ENCODE peak calls at places on chromosomes 12 and 14, in four cellular contexts. G is mesenteric fat pad; W is pons; N is stimulated activated CD8-positive, alpha-beta memory T cell treated with anti-CD3 and anti-CD28 coated beads, Interleukin-4, amount 100 ng/mL, for 1 hour. Z is an unnamed sample.

GRCh38 chr12:72632286-72632685 is 360.1 kb downstream of the TRHDE start:
- DNase-seq in G (no peak), W (no peak), N (no peak), Z (no peak)

GRCh38 chr14:74519316-74520074 is 25.9 kb downstream of the ISCA2 start:
- DNase-seq in G (no peak), W (no peak), N (no peak), Z (no peak)

GRCh38 chr12:56161677-56162351 is 3.7 kb downstream of the MYL6 start:
- DNase-seq in G (no peak), W (no peak), N (no peak), Z (peak; percentile 48)

GRCh38 chr14:22630066-22630465 is 14.1 kb downstream of the OR6J1 start:
- DNase-seq in G (no peak), W (no peak), N (no peak), Z (no peak)

GRCh38 chr14:104694991-104695659 is 5.7 kb downstream of the INF2 start:
- DNase-seq in G (no peak), W (no peak), N (no peak), Z (no peak)

GRCh38 chr14:60092516-60092915 is 793 bp downstream of the PCNX4 start:
- DNase-seq in G (no peak), W (peak; percentile 60), N (no peak), Z (no peak)

GRCh38 chr12:31890295-31891285 is 68.6 kb upstream of the RESF1 start:
- DNase-seq in G (no peak), W (no peak), N (no peak), Z (no peak)

GRCh38 chr14:49986344-49987014 is 93.6 kb downstream of the ARF6 start:
- DNase-seq in G (no peak), W (no peak), N (no peak), Z (no peak)

GRCh38 chr14:86938356-86938755 is 1054.6 kb downstream of the GALC start:
- DNase-seq in G (no peak), W (no peak), N (no peak), Z (no peak)

GRCh38 chr12:104844123-104844522 is 114.0 kb downstream of the SLC41A2 start:
- DNase-seq in G (no peak), W (no peak), N (no peak), Z (no peak)

GRCh38 chr14:102663031-102663430 is 70.6 kb downstream of the RCOR1 start:
- DNase-seq in G (no peak), W (no peak), N (no peak), Z (peak; percentile 70)

GRCh38 chr14:22570132-22570949 is 18.7 kb downstream of the DAD1 start:
- DNase-seq in G (no peak), W (peak; percentile 94), N (peak; percentile 62), Z (peak; percentile 96)

GRCh38 chr14:102935756-102936155 is 13.3 kb downstream of the AMN start:
- DNase-seq in G (no peak), W (no peak), N (no peak), Z (no peak)

GRCh38 chr12:6044082-6044481 is 80.4 kb downstream of the VWF start:
- DNase-seq in G (no peak), W (no peak), N (no peak), Z (peak; percentile 97)

GRCh38 chr14:64541261-64541970 is 875 bp downstream of the HSPA2 start:
- DNase-seq in G (no peak), W (peak; percentile 32), N (no peak), Z (no peak)

GRCh38 chr12:130916251-130916911 is 37.3 kb upstream of the ADGRD1 start:
- DNase-seq in G (no peak), W (peak; percentile 54), N (no peak), Z (peak; percentile 75)

GRCh38 chr12:98262886-98263285 is 252.5 kb upstream of the TMPO start:
- DNase-seq in G (no peak), W (no peak), N (no peak), Z (peak; percentile 11)

GRCh38 chr14:65791551-65791981 is 379.0 kb downstream of the FUT8 start:
- DNase-seq in G (no peak), W (no peak), N (no peak), Z (no peak)

GRCh38 chr12:6823161-6824084 is 1.8 kb downstream of the GPR162 start:
- DNase-seq in G (no peak), W (no peak), N (no peak), Z (no peak)